ENCODE peak calls at places on chromosomes 13 and 19, in five cellular contexts. One of them, this sample, is unnamed.
A peak's percentile ranks its signal among the peaks of the same experiment; 100 is the strongest.

GRCh38 chr19:33998739-33999345 is 173.5 kb upstream of the LSM14A start:
- DNase-seq in suprapubic skin: no peak
- DNase-seq in lower leg skin: no peak
- DNase-seq in Peyer's patch: no peak
- DNase-seq in stomach: no peak
- DNase-seq in this sample: no peak

GRCh38 chr13:111319998-111320911 is at the start of gene TEX29:
- DNase-seq in suprapubic skin: no peak
- DNase-seq in lower leg skin: no peak
- DNase-seq in Peyer's patch: no peak
- DNase-seq in stomach: no peak
- DNase-seq in this sample: no peak

GRCh38 chr13:48902421-48902820 is 73.3 kb upstream of the FNDC3A start:
- DNase-seq in suprapubic skin: no peak
- DNase-seq in lower leg skin: no peak
- DNase-seq in Peyer's patch: no peak
- DNase-seq in stomach: no peak
- DNase-seq in this sample: no peak

GRCh38 chr19:52464798-52465470 is 11.6 kb downstream of the ZNF578 start:
- DNase-seq in suprapubic skin: no peak
- DNase-seq in lower leg skin: no peak
- DNase-seq in Peyer's patch: no peak
- DNase-seq in stomach: no peak
- DNase-seq in this sample: peak; percentile 34

GRCh38 chr13:79936368-79937136 is 404.4 kb downstream of the SPRY2 start:
- DNase-seq in suprapubic skin: no peak
- DNase-seq in lower leg skin: peak; percentile 30
- DNase-seq in Peyer's patch: no peak
- DNase-seq in stomach: no peak
- DNase-seq in this sample: no peak

GRCh38 chr19:3073931-3074595 is 11.8 kb upstream of the TLE5 start:
- DNase-seq in suprapubic skin: no peak
- DNase-seq in lower leg skin: no peak
- DNase-seq in Peyer's patch: no peak
- DNase-seq in stomach: no peak
- DNase-seq in this sample: peak; percentile 53

GRCh38 chr13:63299995-63300394 is 1884.3 kb upstream of the PCDH20 start:
- DNase-seq in suprapubic skin: no peak
- DNase-seq in lower leg skin: no peak
- DNase-seq in Peyer's patch: no peak
- DNase-seq in stomach: no peak
- DNase-seq in this sample: no peak

GRCh38 chr19:41588497-41589209 is 12.7 kb downstream of the CEACAM21 start:
- DNase-seq in suprapubic skin: no peak
- DNase-seq in lower leg skin: no peak
- DNase-seq in Peyer's patch: no peak
- DNase-seq in stomach: no peak
- DNase-seq in this sample: peak; percentile 39

GRCh38 chr13:22240716-22241115 is 569.8 kb downstream of the FGF9 start:
- DNase-seq in suprapubic skin: no peak
- DNase-seq in lower leg skin: no peak
- DNase-seq in Peyer's patch: no peak
- DNase-seq in stomach: no peak
- DNase-seq in this sample: no peak

GRCh38 chr13:43077446-43077845 is 54.1 kb downstream of the DNAJC15 start:
- DNase-seq in suprapubic skin: no peak
- DNase-seq in lower leg skin: no peak
- DNase-seq in Peyer's patch: no peak
- DNase-seq in stomach: no peak
- DNase-seq in this sample: no peak

GRCh38 chr19:17950310-17951150 is 16.4 kb upstream of the KCNN1 start:
- DNase-seq in suprapubic skin: no peak
- DNase-seq in lower leg skin: no peak
- DNase-seq in Peyer's patch: peak; percentile 26
- DNase-seq in stomach: no peak
- DNase-seq in this sample: no peak

GRCh38 chr19:2586196-2586595 is 110.3 kb downstream of the GADD45B start:
- DNase-seq in suprapubic skin: no peak
- DNase-seq in lower leg skin: no peak
- DNase-seq in Peyer's patch: no peak
- DNase-seq in stomach: no peak
- DNase-seq in this sample: no peak

GRCh38 chr19:18514800-18515682 is 6.8 kb downstream of the ELL start:
- DNase-seq in suprapubic skin: peak; percentile 92
- DNase-seq in lower leg skin: peak; percentile 47
- DNase-seq in Peyer's patch: peak; percentile 33
- DNase-seq in stomach: peak; percentile 71
- DNase-seq in this sample: no peak

GRCh38 chr13:25292301-25292700 is 5.0 kb upstream of the MTMR6 start:
- DNase-seq in suprapubic skin: no peak
- DNase-seq in lower leg skin: peak; percentile 18
- DNase-seq in Peyer's patch: no peak
- DNase-seq in stomach: no peak
- DNase-seq in this sample: no peak

GRCh38 chr13:66077286-66077685 is 1152.8 kb downstream of the PCDH9 start:
- DNase-seq in suprapubic skin: no peak
- DNase-seq in lower leg skin: no peak
- DNase-seq in Peyer's patch: no peak
- DNase-seq in stomach: no peak
- DNase-seq in this sample: no peak

GRCh38 chr13:101523154-101523669 is 70.7 kb downstream of the ITGBL1 start:
- DNase-seq in suprapubic skin: no peak
- DNase-seq in lower leg skin: no peak
- DNase-seq in Peyer's patch: no peak
- DNase-seq in stomach: no peak
- DNase-seq in this sample: no peak

GRCh38 chr13:102510072-102510471 is 86.7 kb upstream of the TPP2 start:
- DNase-seq in suprapubic skin: no peak
- DNase-seq in lower leg skin: no peak
- DNase-seq in Peyer's patch: no peak
- DNase-seq in stomach: no peak
- DNase-seq in this sample: no peak

GRCh38 chr13:76848596-76848995 is 37.6 kb downstream of the KCTD12 start:
- DNase-seq in suprapubic skin: peak; percentile 72
- DNase-seq in lower leg skin: peak; percentile 31
- DNase-seq in Peyer's patch: no peak
- DNase-seq in stomach: no peak
- DNase-seq in this sample: peak; percentile 51

GRCh38 chr19:38933544-38933943 is 2.8 kb downstream of the MRPS12 start:
- DNase-seq in suprapubic skin: no peak
- DNase-seq in lower leg skin: no peak
- DNase-seq in Peyer's patch: no peak
- DNase-seq in stomach: no peak
- DNase-seq in this sample: no peak

GRCh38 chr13:110922506-110922905 is 7.6 kb upstream of the ANKRD10 start:
- DNase-seq in suprapubic skin: no peak
- DNase-seq in lower leg skin: no peak
- DNase-seq in Peyer's patch: no peak
- DNase-seq in stomach: no peak
- DNase-seq in this sample: no peak

GRCh38 chr19:38736413-38737280 is 7.6 kb downstream of the CAPN12 start:
- DNase-seq in suprapubic skin: peak; percentile 81
- DNase-seq in lower leg skin: peak; percentile 45
- DNase-seq in Peyer's patch: peak; percentile 82
- DNase-seq in stomach: peak; percentile 83
- DNase-seq in this sample: no peak

GRCh38 chr13:76474356-76474755 is 411.8 kb downstream of the KCTD12 start:
- DNase-seq in suprapubic skin: no peak
- DNase-seq in lower leg skin: no peak
- DNase-seq in Peyer's patch: no peak
- DNase-seq in stomach: no peak
- DNase-seq in this sample: no peak

GRCh38 chr19:52992109-52993004 is 21.4 kb upstream of the ERVV-1 start:
- DNase-seq in suprapubic skin: peak; percentile 68
- DNase-seq in lower leg skin: no peak
- DNase-seq in Peyer's patch: no peak
- DNase-seq in stomach: peak; percentile 27
- DNase-seq in this sample: peak; percentile 26

GRCh38 chr13:30816733-30817132 is 81.4 kb downstream of the ALOX5AP start:
- DNase-seq in suprapubic skin: no peak
- DNase-seq in lower leg skin: no peak
- DNase-seq in Peyer's patch: no peak
- DNase-seq in stomach: no peak
- DNase-seq in this sample: no peak

GRCh38 chr19:35065574-35065973 is 24.1 kb downstream of the HPN start:
- DNase-seq in suprapubic skin: no peak
- DNase-seq in lower leg skin: no peak
- DNase-seq in Peyer's patch: no peak
- DNase-seq in stomach: no peak
- DNase-seq in this sample: no peak

GRCh38 chr19:35066691-35067563 is 25.4 kb downstream of the HPN start:
- DNase-seq in suprapubic skin: peak; percentile 90
- DNase-seq in lower leg skin: peak; percentile 76
- DNase-seq in Peyer's patch: peak; percentile 94
- DNase-seq in stomach: peak; percentile 91
- DNase-seq in this sample: peak; percentile 94

GRCh38 chr19:35063940-35064818 is 22.7 kb downstream of the HPN start:
- DNase-seq in suprapubic skin: no peak
- DNase-seq in lower leg skin: no peak
- DNase-seq in Peyer's patch: no peak
- DNase-seq in stomach: no peak
- DNase-seq in this sample: no peak

GRCh38 chr19:35068941-35069634 is 27.6 kb downstream of the HPN start:
- DNase-seq in suprapubic skin: no peak
- DNase-seq in lower leg skin: no peak
- DNase-seq in Peyer's patch: no peak
- DNase-seq in stomach: no peak
- DNase-seq in this sample: no peak

GRCh38 chr19:35066121-35066520 is 24.6 kb downstream of the HPN start:
- DNase-seq in suprapubic skin: no peak
- DNase-seq in lower leg skin: no peak
- DNase-seq in Peyer's patch: no peak
- DNase-seq in stomach: no peak
- DNase-seq in this sample: no peak
- H3K4me3 ChIP-seq in suprapubic skin: no peak overlapping the region
- H3K4me3 ChIP-seq in lower leg skin: no peak overlapping the region
- H3K4me3 ChIP-seq in Peyer's patch: no peak overlapping the region
- H3K4me3 ChIP-seq in stomach: no peak overlapping the region
- H3K4me3 ChIP-seq in this sample: no peak overlapping the region

DNA sequence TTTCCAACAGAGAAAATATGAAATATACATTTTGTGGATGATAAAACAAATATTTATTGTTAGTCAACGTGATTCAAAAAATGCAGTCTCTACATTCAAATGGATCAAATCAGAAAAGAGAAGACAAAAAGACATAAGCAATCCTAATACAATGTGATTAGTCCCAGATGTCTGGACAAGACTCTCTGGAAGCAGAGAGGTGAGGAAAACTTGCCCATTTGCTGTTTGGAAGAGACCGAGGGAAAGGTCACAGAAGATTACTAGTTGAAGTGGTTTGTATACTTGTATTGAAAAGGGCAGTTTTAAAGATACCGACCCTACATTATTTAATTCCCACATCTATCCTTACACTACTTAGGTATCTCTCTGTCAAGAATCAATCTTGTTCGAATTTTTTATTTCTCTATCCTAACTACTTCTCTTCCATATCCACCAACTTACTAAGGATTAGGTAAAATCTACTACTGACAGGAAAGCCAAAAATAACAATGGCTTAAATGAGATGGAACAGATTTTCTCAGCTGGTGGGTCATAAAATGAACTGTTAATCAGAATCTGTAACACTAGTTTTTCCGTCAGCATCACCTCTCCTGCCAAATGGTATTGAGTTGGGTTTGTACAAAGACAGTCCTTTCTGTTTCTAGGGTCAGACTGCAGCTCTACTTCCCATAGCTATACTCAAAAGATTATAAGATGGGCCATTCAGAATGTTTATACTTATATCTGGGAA is 497.1 kb downstream of the DCT start:
- DNase-seq in suprapubic skin: no peak
- DNase-seq in lower leg skin: no peak
- DNase-seq in Peyer's patch: no peak
- DNase-seq in stomach: no peak
- DNase-seq in this sample: no peak
- TF ChIP-seq POLR2A in suprapubic skin: no peak
- TF ChIP-seq POLR2A in lower leg skin: no peak
- TF ChIP-seq POLR2A in Peyer's patch: no peak
- TF ChIP-seq POLR2A in stomach: no peak
- TF ChIP-seq POLR2A in this sample: no peak

GRCh38 chr19:12884627-12884925 is 2.4 kb downstream of the KLF1 start:
- DNase-seq in suprapubic skin: no peak
- DNase-seq in lower leg skin: no peak
- DNase-seq in Peyer's patch: no peak
- DNase-seq in stomach: no peak
- DNase-seq in this sample: no peak

GRCh38 chr19:12885749-12886706 is 973 bp downstream of the KLF1 start:
- DNase-seq in suprapubic skin: no peak
- DNase-seq in lower leg skin: no peak
- DNase-seq in Peyer's patch: no peak
- DNase-seq in stomach: no peak
- DNase-seq in this sample: no peak

GRCh38 chr19:12884926-12885748 is 1.9 kb downstream of the KLF1 start:
- DNase-seq in suprapubic skin: peak; percentile 81
- DNase-seq in lower leg skin: peak; percentile 70
- DNase-seq in Peyer's patch: peak; percentile 89
- DNase-seq in stomach: peak; percentile 95
- DNase-seq in this sample: peak; percentile 78

GRCh38 chr19:12884202-12884601 is 2.8 kb downstream of the KLF1 start:
- DNase-seq in suprapubic skin: no peak
- DNase-seq in lower leg skin: no peak
- DNase-seq in Peyer's patch: no peak
- DNase-seq in stomach: no peak
- DNase-seq in this sample: no peak

GRCh38 chr19:12886943-12887747 is at the start of gene KLF1:
- DNase-seq in suprapubic skin: no peak
- DNase-seq in lower leg skin: no peak
- DNase-seq in Peyer's patch: no peak
- DNase-seq in stomach: no peak
- DNase-seq in this sample: no peak
- H3K4me3 ChIP-seq in suprapubic skin: peak within 1 kb of the TSS; percentile 49
- H3K4me3 ChIP-seq in lower leg skin: no peak within 1 kb of the TSS
- H3K4me3 ChIP-seq in Peyer's patch: peak within 1 kb of the TSS; percentile 57
- H3K4me3 ChIP-seq in stomach: peak within 1 kb of the TSS; percentile 46
- H3K4me3 ChIP-seq in this sample: peak within 1 kb of the TSS; percentile 48

DNA sequence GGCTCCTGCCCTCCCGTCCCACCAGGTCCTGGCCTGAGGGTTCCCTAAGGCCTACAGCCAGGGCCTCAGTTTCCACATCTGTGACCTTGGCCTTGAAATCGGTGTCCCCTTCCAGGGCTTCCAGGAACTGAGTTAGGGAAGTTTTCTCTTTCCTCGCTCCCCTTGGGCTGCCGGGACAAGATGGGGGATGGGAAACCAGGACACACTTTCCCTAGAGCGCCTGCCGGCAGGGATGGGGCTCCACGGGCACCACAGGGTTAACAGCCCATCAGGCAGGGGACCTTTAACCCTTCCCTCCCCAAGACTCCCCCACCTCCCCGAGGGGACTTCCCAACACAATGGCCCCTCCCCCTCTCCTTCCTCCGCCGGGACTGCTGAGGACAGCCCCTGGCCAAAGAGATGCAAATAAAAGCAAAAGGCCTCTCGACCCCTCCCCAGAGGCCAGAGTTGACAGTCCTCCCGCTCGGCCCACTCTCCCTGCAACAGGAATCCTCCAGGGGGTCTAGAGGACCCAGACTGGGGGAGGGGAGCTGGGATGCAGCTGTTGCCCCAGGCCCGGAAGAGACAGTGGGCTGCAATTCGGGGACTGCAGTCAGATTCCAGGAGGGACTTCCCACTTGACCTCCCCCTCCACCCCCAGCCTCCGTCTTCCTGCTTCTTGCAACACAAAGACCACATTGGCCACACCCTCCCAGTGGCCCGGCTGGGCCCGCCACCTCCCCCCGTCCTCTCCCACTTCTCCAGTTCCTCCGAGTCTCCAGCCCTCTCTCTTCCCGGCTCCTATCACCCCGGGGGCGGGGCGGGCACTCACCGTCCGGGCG is 3.4 kb downstream of the BBC3 start:
- DNase-seq in suprapubic skin: peak; percentile 97
- DNase-seq in lower leg skin: peak; percentile 92
- DNase-seq in Peyer's patch: peak; percentile 77
- DNase-seq in stomach: peak; percentile 84
- DNase-seq in this sample: peak; percentile 91
- TF ChIP-seq POLR2A in suprapubic skin: no peak
- TF ChIP-seq POLR2A in lower leg skin: no peak
- TF ChIP-seq POLR2A in Peyer's patch: peak; percentile 34
- TF ChIP-seq POLR2A in stomach: no peak
- TF ChIP-seq POLR2A in this sample: no peak

This sample was measured in testis.